ENCODE peak calls at places on chromosome 7, in four cellular contexts. C is heart right ventricle; R is CD8-positive, alpha-beta memory T cell; F is ascending aorta. U is an unnamed sample.

GRCh38 chr7:69465262-69465661 is 133.0 kb upstream of the AUTS2 start:
- DNase-seq in C (no peak), R (no peak), F (no peak), U (no peak)

GRCh38 chr7:108973075-108973474 is 403.4 kb downstream of the DNAJB9 start:
- DNase-seq in C (no peak), R (no peak), F (no peak), U (no peak)

GRCh38 chr7:27091936-27092752 is 3.7 kb downstream of the HOXA1 start:
- DNase-seq in C (no peak), R (no peak), F (no peak), U (no peak)

GRCh38 chr7:152866125-152866524 is 106.6 kb downstream of the ACTR3B start:
- DNase-seq in C (no peak), R (no peak), F (no peak), U (no peak)

GRCh38 chr7:122438001-122438400 is 133.5 kb upstream of the FEZF1 start:
- DNase-seq in C (no peak), R (no peak), F (no peak), U (no peak)

GRCh38 chr7:155073922-155074321 is 3.8 kb downstream of the HTR5A start:
- DNase-seq in C (no peak), R (no peak), F (no peak), U (no peak)

GRCh38 chr7:30799206-30799975 is 28.2 kb downstream of the MINDY4 start:
- DNase-seq in C (no peak), R (no peak), F (peak; percentile 75), U (no peak)

GRCh38 chr7:140165422-140165821 is 11.4 kb downstream of the KDM7A start:
- DNase-seq in C (no peak), R (no peak), F (no peak), U (no peak)

GRCh38 chr7:70717553-70718248 is 414.2 kb upstream of the GALNT17 start:
- DNase-seq in C (no peak), R (no peak), F (no peak), U (no peak)

GRCh38 chr7:104267701-104268368 is 60.0 kb upstream of the ORC5 start:
- DNase-seq in C (no peak), R (no peak), F (no peak), U (no peak)

GRCh38 chr7:22001345-22002004 is 55.8 kb upstream of the CDCA7L start:
- DNase-seq in C (no peak), R (peak; percentile 43), F (no peak), U (no peak)

GRCh38 chr7:158633055-158633956 is 45.7 kb upstream of the PTPRN2 start:
- DNase-seq in C (no peak), R (no peak), F (no peak), U (no peak)

GRCh38 chr7:18363751-18364402 is 131.7 kb upstream of the HDAC9 start:
- DNase-seq in C (no peak), R (no peak), F (no peak), U (no peak)

GRCh38 chr7:38215734-38216670 is 38.0 kb downstream of the STARD3NL start:
- DNase-seq in C (peak; percentile 68), R (peak; percentile 70), F (peak; percentile 51), U (no peak)

GRCh38 chr7:12257582-12257981 is 46.5 kb downstream of the TMEM106B start:
- DNase-seq in C (no peak), R (peak; percentile 56), F (no peak), U (no peak)

GRCh38 chr7:91347288-91347687 is 83.1 kb downstream of the FZD1 start:
- DNase-seq in C (no peak), R (no peak), F (no peak), U (no peak)

GRCh38 chr7:2200584-2200980 is 32.2 kb downstream of the MAD1L1 start:
- DNase-seq in C (no peak), R (no peak), F (no peak), U (peak; percentile 15)

GRCh38 chr7:150367677-150368097 is 935 bp upstream of the REPIN1 start:
- DNase-seq in C (no peak), R (no peak), F (no peak), U (no peak)

GRCh38 chr7:64192148-64192704 is 14.8 kb upstream of the ZNF735 start:
- DNase-seq in C (no peak), R (no peak), F (no peak), U (peak; percentile 69)

GRCh38 chr7:44618754-44619153 is 12.3 kb downstream of the OGDH start:
- DNase-seq in C (no peak), R (no peak), F (no peak), U (no peak)

GRCh38 chr7:103446046-103446520 is at the start of gene SLC26A5:
- DNase-seq in C (no peak), R (no peak), F (no peak), U (peak; percentile 71)

GRCh38 chr7:155739538-155740140 is 72.6 kb downstream of the SHH start:
- DNase-seq in C (no peak), R (peak; percentile 39), F (no peak), U (no peak)

GRCh38 chr7:45176886-45177731 is 19.5 kb downstream of the RAMP3 start:
- DNase-seq in C (no peak), R (no peak), F (no peak), U (no peak)

GRCh38 chr7:3200504-3200903 is 100.5 kb upstream of the SDK1 start:
- DNase-seq in C (no peak), R (no peak), F (no peak), U (no peak)

GRCh38 chr7:148303295-148304013 is 287.1 kb upstream of the C7orf33 start:
- DNase-seq in C (peak; percentile 73), R (no peak), F (no peak), U (no peak)

GRCh38 chr7:23129036-23129435 is 23.5 kb downstream of the KLHL7 start:
- DNase-seq in C (peak; percentile 42), R (no peak), F (no peak), U (no peak)

GRCh38 chr7:1798191-1798590 is 128.1 kb downstream of the ELFN1 start:
- DNase-seq in C (no peak), R (no peak), F (no peak), U (no peak)

GRCh38 chr7:2483495-2483894 is 7.3 kb upstream of the GRIFIN start:
- DNase-seq in C (no peak), R (no peak), F (no peak), U (no peak)

GRCh38 chr7:27826347-27826746 is 86.4 kb downstream of the TAX1BP1 start:
- DNase-seq in C (no peak), R (no peak), F (no peak), U (no peak)

GRCh38 chr7:98418636-98419315 is 17.9 kb upstream of the BAIAP2L1 start:
- DNase-seq in C (no peak), R (no peak), F (peak; percentile 24), U (no peak)

GRCh38 chr7:76133164-76133775 is 68.4 kb upstream of the SRRM3 start:
- DNase-seq in C (no peak), R (no peak), F (no peak), U (no peak)

GRCh38 chr7:143934526-143935340 is at the start of gene OR2F2:
- DNase-seq in C (no peak), R (no peak), F (no peak), U (no peak)

GRCh38 chr7:82175319-82175718 is 268.3 kb downstream of the CACNA2D1 start:
- DNase-seq in C (no peak), R (no peak), F (no peak), U (no peak)

GRCh38 chr7:95796617-95797016 is 24.3 kb downstream of the DYNC1I1 start:
- DNase-seq in C (no peak), R (no peak), F (no peak), U (no peak)

GRCh38 chr7:129066290-129067131 is 11.6 kb upstream of the TNPO3 start:
- DNase-seq in C (no peak), R (no peak), F (no peak), U (peak; percentile 39)

GRCh38 chr7:44633254-44634186 is 27.1 kb downstream of the OGDH start:
- DNase-seq in C (peak; percentile 52), R (peak; percentile 21), F (peak; percentile 41), U (peak; percentile 72)

GRCh38 chr7:73586911-73587310 is 8.5 kb upstream of the TBL2 start:
- DNase-seq in C (no peak), R (no peak), F (no peak), U (no peak)

GRCh38 chr7:86445285-86445684 is 198.4 kb upstream of the GRM3 start:
- DNase-seq in C (no peak), R (no peak), F (no peak), U (no peak)

DNA sequence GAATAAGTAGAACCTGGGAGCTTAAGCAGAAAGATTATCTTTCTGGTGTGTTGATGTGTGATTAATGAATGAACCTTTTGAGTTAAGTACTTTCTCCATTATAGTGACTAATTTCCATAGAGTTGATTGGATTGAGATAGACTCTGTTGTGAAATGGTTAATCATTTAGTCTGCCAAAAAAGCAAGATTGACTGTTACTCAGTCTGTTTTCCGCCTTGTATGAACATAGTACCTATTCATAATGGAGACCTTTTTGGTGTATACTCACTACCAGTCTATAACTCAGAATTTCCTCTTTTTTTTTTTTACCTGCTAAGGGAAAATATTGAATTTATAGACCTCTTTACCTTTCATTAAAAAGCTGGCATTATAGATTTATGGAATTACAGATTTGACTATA is 14.4 kb upstream of the NPVF start:
- DNase-seq in C (no peak), R (no peak), F (no peak), U (no peak)
- H3K4me3 ChIP-seq in C (no peak overlapping the region), R (no peak overlapping the region), F (no peak overlapping the region), U (no peak overlapping the region)

GRCh38 chr7:42673951-42674350 is 237.9 kb downstream of the C7orf25 start:
- DNase-seq in C (no peak), R (no peak), F (no peak), U (no peak)

GRCh38 chr7:42672339-42672990 is 239.4 kb downstream of the C7orf25 start:
- DNase-seq in C (no peak), R (no peak), F (no peak), U (no peak)

GRCh38 chr7:42677751-42678231 is 234.1 kb downstream of the C7orf25 start:
- DNase-seq in C (no peak), R (no peak), F (no peak), U (no peak)

DNA sequence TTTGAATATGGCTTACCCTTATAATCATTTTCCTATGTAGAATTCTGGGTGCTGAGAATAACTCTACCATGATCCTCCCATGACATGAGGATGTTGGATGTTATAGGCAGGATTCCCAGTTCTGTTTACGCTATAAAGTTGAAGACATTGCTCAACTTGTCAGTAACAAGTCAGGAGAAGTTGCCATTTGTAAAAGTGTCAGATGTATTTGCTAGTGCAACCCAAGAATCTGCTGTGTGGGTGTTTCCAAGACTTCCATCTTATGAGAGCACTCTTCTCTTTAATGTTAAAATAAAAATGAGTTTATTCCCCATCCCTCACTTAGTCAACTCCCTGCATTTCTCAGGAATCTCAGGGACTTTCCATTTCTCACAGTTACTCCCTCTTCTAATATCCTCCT is 233.6 kb downstream of the C7orf25 start:
- DNase-seq in C (no peak), R (no peak), F (no peak), U (no peak)
- H3K4me3 ChIP-seq in C (no peak overlapping the region), R (no peak overlapping the region), F (no peak overlapping the region), U (no peak overlapping the region)

DNA sequence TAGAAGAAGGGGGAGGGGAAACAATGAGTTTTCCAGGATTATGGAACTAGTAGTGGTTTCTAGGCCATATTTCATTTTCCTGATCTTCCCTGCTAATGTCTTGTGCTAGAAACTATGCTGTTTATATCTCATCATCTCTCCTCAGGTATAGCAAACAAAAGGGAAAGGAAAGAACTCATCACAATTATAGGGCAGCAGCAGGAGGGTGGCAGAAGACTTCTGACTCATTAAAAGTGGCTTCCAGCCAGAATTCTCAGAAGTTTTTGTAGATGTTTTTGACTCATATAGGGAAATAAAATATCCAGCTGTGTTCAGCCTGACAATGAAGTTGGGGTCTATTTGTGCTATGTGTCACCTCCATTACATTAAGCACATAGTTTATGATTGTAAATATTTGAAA is 6.5 kb downstream of the AHR start:
- DNase-seq in C (no peak), R (no peak), F (no peak), U (no peak)
- H3K4me3 ChIP-seq in C (peak overlapping the region; percentile 3), R (no peak overlapping the region), F (peak overlapping the region; percentile 24), U (no peak overlapping the region)

GRCh38 chr7:120991133-120991532 is 2.6 kb downstream of the CPED1 start:
- DNase-seq in C (no peak), R (no peak), F (no peak), U (no peak)
- H3K4me3 ChIP-seq in C (peak overlapping the region; percentile 64), R (no peak overlapping the region), F (peak overlapping the region; percentile 68), U (peak overlapping the region; percentile 49)

U was measured in upper lobe of left lung.